ENCODE peak calls at places on chromosome 10, in nine cellular contexts. O is lower lobe of right lung; M is heart right ventricle; N is heart left ventricle; Q is fibroblast of lung; Z is bronchial epithelial cell; P is CD8-positive, alpha-beta T cell; T is upper lobe of right lung; B is tibial nerve. D is an unnamed sample.

GRCh38 chr10:22340362-22341189 is 4.7 kb upstream of the SPAG6 start:
- DNase-seq in T (peak; percentile 85), Z (no peak), M (peak; percentile 66), B (no peak), N (peak; percentile 72), O (peak; percentile 76), Q (no peak), P (peak; percentile 72), D (peak; percentile 55)

GRCh38 chr10:51076442-51076841 is 2.2 kb downstream of the PRKG1 start:
- DNase-seq in T (no peak), P (no peak), N (no peak), M (no peak), Z (no peak), Q (no peak), O (no peak), B (no peak), D (no peak)

GRCh38 chr10:5828725-5829124 is 15.5 kb upstream of the GDI2 start:
- DNase-seq in P (no peak), N (no peak), B (no peak), M (no peak), Z (no peak), T (no peak), Q (no peak), O (no peak), D (no peak)

GRCh38 chr10:88804083-88804812 is 1.7 kb downstream of the LIPM start:
- DNase-seq in M (no peak), N (no peak), Q (no peak), T (no peak), O (no peak), P (no peak), B (no peak), Z (peak; percentile 29), D (no peak)

GRCh38 chr10:12628964-12629766 is 279.8 kb downstream of the CAMK1D start:
- DNase-seq in P (no peak), T (no peak), M (no peak), N (no peak), O (no peak), Z (no peak), Q (no peak), B (no peak), D (no peak)

GRCh38 chr10:12420530-12421117 is 71.3 kb downstream of the CAMK1D start:
- DNase-seq in N (no peak), T (no peak), Z (no peak), Q (no peak), P (no peak), O (no peak), M (no peak), B (no peak), D (no peak)

GRCh38 chr10:3516626-3517255 is 268.3 kb downstream of the KLF6 start:
- DNase-seq in O (no peak), P (no peak), Z (no peak), N (no peak), Q (no peak), B (no peak), M (no peak), T (no peak), D (no peak)

GRCh38 chr10:97647556-97647955 is 7.1 kb downstream of the PI4K2A start:
- DNase-seq in Z (peak; percentile 90), T (no peak), B (no peak), O (no peak), M (no peak), N (no peak), Q (peak; percentile 52), P (no peak), D (no peak)

GRCh38 chr10:33955676-33956075 is 621.2 kb upstream of the NRP1 start:
- DNase-seq in P (no peak), M (no peak), Z (no peak), B (no peak), Q (peak; percentile 26), N (no peak), O (no peak), T (no peak), D (no peak)

GRCh38 chr10:33880291-33880690 is 545.8 kb upstream of the NRP1 start:
- DNase-seq in Q (peak; percentile 33), N (no peak), O (no peak), Z (peak; percentile 55), P (no peak), M (no peak), T (no peak), B (no peak), D (no peak)

GRCh38 chr10:89078729-89079672 is 88.4 kb downstream of the FAS start:
- DNase-seq in N (no peak), P (no peak), Q (no peak), Z (no peak), O (no peak), M (no peak), T (no peak), B (no peak), D (no peak)

GRCh38 chr10:3745582-3745981 is 39.4 kb downstream of the KLF6 start:
- DNase-seq in B (no peak), T (no peak), O (no peak), Z (no peak), M (no peak), Q (no peak), P (no peak), N (no peak), D (no peak)

GRCh38 chr10:93715345-93715744 is 13.0 kb upstream of the FRA10AC1 start:
- DNase-seq in P (no peak), Z (no peak), M (no peak), O (no peak), T (no peak), B (no peak), N (no peak), Q (no peak), D (no peak)

GRCh38 chr10:59991661-59992060 is 85.3 kb upstream of the CCDC6 start:
- DNase-seq in O (peak; percentile 74), P (no peak), B (no peak), N (peak; percentile 33), M (no peak), Q (peak; percentile 14), T (no peak), Z (peak; percentile 96), D (no peak)

GRCh38 chr10:43921478-43921877 is 272.8 kb upstream of the ZNF32 start:
- DNase-seq in M (no peak), N (no peak), O (no peak), Q (no peak), B (no peak), P (peak; percentile 25), T (peak; percentile 25), Z (no peak), D (no peak)

GRCh38 chr10:13120786-13121499 is 21.0 kb downstream of the OPTN start:
- DNase-seq in M (no peak), Z (no peak), Q (peak; percentile 49), B (no peak), T (no peak), N (no peak), O (no peak), P (no peak), D (no peak)

GRCh38 chr10:53111529-53111928 is 338.9 kb upstream of the MBL2 start:
- DNase-seq in B (no peak), P (no peak), N (no peak), O (no peak), T (no peak), M (no peak), Z (peak; percentile 19), Q (no peak), D (no peak)

DNA sequence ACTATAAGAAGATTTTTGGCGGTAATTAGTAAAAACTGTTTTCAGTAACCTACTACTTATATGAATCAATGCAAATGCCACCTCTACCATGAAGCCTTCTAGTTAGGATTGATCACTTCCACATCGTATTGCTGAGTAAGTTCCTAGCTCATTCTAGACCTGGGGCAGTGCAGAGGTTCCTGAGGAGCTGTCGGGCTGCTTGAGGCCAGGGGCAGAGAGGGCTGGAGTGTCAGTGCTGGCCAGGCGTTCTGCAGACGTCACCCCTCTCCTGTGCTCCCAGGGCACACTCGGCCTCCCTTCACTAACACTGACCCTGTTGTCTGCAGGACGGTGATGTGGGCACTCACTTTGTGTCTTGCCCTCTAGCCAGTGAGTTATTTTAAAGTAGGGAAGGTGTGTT is 275.7 kb downstream of the CELF2 start:
- DNase-seq in Z (no peak), B (no peak), P (peak; percentile 44), T (no peak), M (no peak), O (no peak), Q (no peak), N (no peak), D (no peak)
- H3K27me3 ChIP-seq in Z (no peaks in the 10 kb centered on the region), B (no peaks in the 10 kb centered on the region), P (no peaks in the 10 kb centered on the region), T (no peaks in the 10 kb centered on the region), M (no peaks in the 10 kb centered on the region), O (no peaks in the 10 kb centered on the region), Q (no peaks in the 10 kb centered on the region), N (no peaks in the 10 kb centered on the region), D (no peaks in the 10 kb centered on the region)

DNA sequence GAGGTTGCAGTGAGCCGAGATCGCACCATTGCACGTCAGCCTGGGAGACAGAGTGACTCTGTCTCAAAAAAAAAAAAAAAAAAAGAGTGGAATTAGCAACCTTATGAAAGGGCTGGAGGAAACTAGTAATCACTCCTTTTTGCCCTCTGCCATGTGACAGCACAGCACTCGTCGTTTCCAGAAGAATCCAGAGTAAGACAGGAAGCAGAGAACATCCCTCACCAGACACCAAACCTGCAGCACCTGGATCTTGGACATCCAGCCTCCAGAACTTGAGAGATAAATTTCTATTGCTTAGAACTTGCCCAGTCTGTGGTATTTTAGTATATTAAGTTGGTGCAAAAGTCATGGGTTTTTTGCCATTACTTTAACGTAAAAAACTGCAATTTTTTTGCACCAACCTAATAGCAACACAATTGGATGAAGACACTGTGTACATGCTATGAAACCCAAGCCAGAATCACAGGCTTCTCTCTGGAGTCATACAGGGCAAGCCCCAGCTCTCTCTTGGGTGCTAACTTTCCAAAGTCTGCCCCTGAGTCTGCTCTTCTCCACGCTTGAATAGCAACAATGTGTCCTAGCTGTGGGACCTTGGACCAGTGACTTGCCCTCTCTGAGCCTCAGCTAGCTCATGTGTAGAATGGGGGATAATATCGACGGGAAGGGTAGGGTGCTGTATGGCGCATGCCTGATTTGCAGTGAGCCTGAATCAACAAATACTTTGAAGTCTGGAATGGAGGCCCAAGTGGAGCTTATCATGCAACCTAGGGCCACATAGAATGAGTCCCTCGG is 55.1 kb downstream of the CHST3 start:
- DNase-seq in T (no peak), Q (no peak), P (no peak), N (no peak), B (no peak), M (no peak), Z (no peak), O (no peak), D (no peak)
- TF ChIP-seq CTCF in T (no peak), Q (no peak), P (no peak), N (no peak), B (no peak), M (no peak), Z (no peak), O (no peak), D (no peak)

DNA sequence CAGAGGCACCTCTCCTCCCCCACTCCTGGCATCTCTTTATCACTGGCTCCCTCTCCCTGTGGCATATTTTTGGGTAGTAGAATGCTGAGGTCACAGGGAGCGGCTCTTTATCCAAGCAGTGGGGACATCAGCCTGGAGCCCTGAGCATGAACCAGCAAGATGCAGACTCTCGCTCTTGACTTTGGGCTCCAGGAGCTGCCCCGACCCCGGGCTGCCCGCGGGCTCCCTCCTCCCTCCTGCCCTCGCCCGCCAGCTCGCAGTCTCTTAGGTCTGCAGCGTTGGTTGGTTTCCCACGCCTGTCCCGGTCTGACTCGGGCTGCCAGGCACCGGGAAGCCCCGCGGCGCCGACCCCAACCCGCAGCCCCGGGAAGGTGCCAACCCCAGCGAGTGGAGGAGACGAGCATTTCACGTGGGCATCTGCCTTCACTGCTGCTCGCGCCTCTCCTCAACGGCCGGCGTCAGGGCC is 1.3 kb downstream of the INSYN2A start:
- DNase-seq in T (no peak), Z (no peak), M (no peak), B (no peak), P (no peak), O (no peak), N (no peak), Q (peak; percentile 27), D (no peak)
- H3K27me3 ChIP-seq in T (peaks cover 18% of the 10 kb centered on the region), Z (no peaks in the 10 kb centered on the region), M (no peaks in the 10 kb centered on the region), B (no peaks in the 10 kb centered on the region), P (no peaks in the 10 kb centered on the region), O (peaks cover 25% of the 10 kb centered on the region), N (no peaks in the 10 kb centered on the region), Q (no peaks in the 10 kb centered on the region), D (peaks cover 8% of the 10 kb centered on the region)

GRCh38 chr10:58714436-58714835 is 201.8 kb downstream of the BICC1 start:
- DNase-seq in O (no peak), P (no peak), T (no peak), N (no peak), B (no peak), M (no peak), Z (no peak), Q (no peak), D (no peak)
- TF ChIP-seq CTCF in O (no peak), P (no peak), T (no peak), N (no peak), B (no peak), M (no peak), Z (no peak), Q (no peak), D (no peak)

D was measured in AG04450.